ENCODE peak calls at places on chromosomes 4 and X, in four cellular contexts. W, U, E and Q are unnamed samples.

GRCh38 chr4:91454111-91454510 is 849.7 kb upstream of the GRID2 start:
- DNase-seq in U (no peak), W (no peak), E (no peak), Q (no peak)

GRCh38 chr4:184269879-184270430 is 52.3 kb upstream of the ENPP6 start:
- DNase-seq in U (no peak), W (no peak), E (no peak), Q (no peak)

GRCh38 chrX:21741869-21742701 is 15.8 kb downstream of the SMPX start:
- DNase-seq in U (no peak), W (peak; percentile 7), E (no peak), Q (no peak)

GRCh38 chrX:8025705-8026104 is 98.5 kb upstream of the PNPLA4 start:
- DNase-seq in W (no peak), U (no peak), E (no peak), Q (no peak)

GRCh38 chr4:178976861-178977260 is 1534.6 kb upstream of the AGA start:
- DNase-seq in E (peak; percentile 36), W (no peak), U (no peak), Q (no peak)

GRCh38 chr4:109207060-109207459 is 95.4 kb downstream of the COL25A1 start:
- DNase-seq in E (no peak), U (no peak), W (no peak), Q (peak; percentile 11)

GRCh38 chr4:146436423-146437162 is 85.1 kb downstream of the SLC10A7 start:
- DNase-seq in E (no peak), U (no peak), W (no peak), Q (no peak)

GRCh38 chr4:40306203-40306602 is 28.9 kb upstream of the CHRNA9 start:
- DNase-seq in W (no peak), U (no peak), E (no peak), Q (no peak)

GRCh38 chr4:6194458-6195195 is 5.7 kb downstream of the JAKMIP1 start:
- DNase-seq in E (no peak), W (no peak), U (no peak), Q (no peak)

GRCh38 chr4:1464581-1465171 is 58.4 kb upstream of the NKX1-1 start:
- DNase-seq in W (no peak), E (no peak), U (no peak), Q (no peak)

GRCh38 chr4:80097395-80098177 is 24.6 kb upstream of the ANTXR2 start:
- DNase-seq in U (no peak), E (no peak), W (no peak), Q (peak; percentile 81)

GRCh38 chrX:13761606-13762005 is 27.1 kb downstream of the OFD1 start:
- DNase-seq in E (peak; percentile 76), U (no peak), W (no peak), Q (no peak)

GRCh38 chr4:143273170-143273917 is 63.3 kb upstream of the GAB1 start:
- DNase-seq in E (no peak), W (no peak), U (no peak), Q (peak; percentile 18)

GRCh38 chrX:3262906-3263305 is 83.5 kb downstream of the MXRA5 start:
- DNase-seq in E (peak; percentile 50), U (no peak), W (no peak), Q (peak; percentile 92)

GRCh38 chr4:20623936-20624335 is 76.3 kb upstream of the PACRGL start:
- DNase-seq in E (peak; percentile 56), W (no peak), U (no peak), Q (no peak)

GRCh38 chr4:125390126-125390525 is 75.4 kb downstream of the FAT4 start:
- DNase-seq in U (no peak), W (no peak), E (no peak), Q (peak; percentile 81)

GRCh38 chr4:129064717-129065116 is 28.6 kb downstream of the SCLT1 start:
- DNase-seq in E (no peak), W (no peak), U (no peak), Q (peak; percentile 10)

GRCh38 chr4:113738251-113738650 is 23.3 kb downstream of the CAMK2D start:
- DNase-seq in U (no peak), W (peak; percentile 46), E (no peak), Q (no peak)

GRCh38 chr4:23887989-23888388 is 1.9 kb downstream of the PPARGC1A start:
- DNase-seq in E (no peak), U (no peak), W (peak; percentile 44), Q (no peak)

GRCh38 chrX:129000018-129000417 is 523.3 kb downstream of the SMARCA1 start:
- DNase-seq in E (no peak), W (peak; percentile 88), U (no peak), Q (no peak)

GRCh38 chr4:156790866-156791265 is 180.7 kb downstream of the PDGFC start:
- DNase-seq in U (no peak), E (no peak), W (no peak), Q (peak; percentile 78)

GRCh38 chr4:158998624-158999023 is 104.3 kb upstream of the RAPGEF2 start:
- DNase-seq in W (peak; percentile 27), E (no peak), U (no peak), Q (peak; percentile 78)

GRCh38 chr4:52548818-52549570 is 110.1 kb downstream of the USP46 start:
- DNase-seq in E (no peak), W (no peak), U (no peak), Q (no peak)

GRCh38 chrX:123859409-123859827 is 435 bp upstream of the XIAP start:
- DNase-seq in E (peak; percentile 69), W (peak; percentile 88), U (peak; percentile 27), Q (no peak)